ENCODE peak calls at places on chromosomes 16 and 17, in ten cellular contexts. G is astrocyte, I is tibial nerve, P is AG04450, X is tibial artery, S is iPS DF 6.9, T is heart left ventricle, H is Peyer's patch, N is PC-3, R is heart right ventricle. A is an unnamed sample.

GRCh38 chr16:84780977-84781376 is 38.8 kb upstream of the CRISPLD2 start:
- DNase-seq in G (no peak), I (no peak), P (no peak), X (no peak), S (no peak), T (no peak), H (no peak), N (no peak), R (no peak), A (no peak)

GRCh38 chr16:48608871-48609452 is 1.0 kb downstream of the N4BP1 start:
- DNase-seq in G (no peak), I (no peak), P (no peak), X (no peak), S (no peak), T (no peak), H (peak; percentile 15), N (no peak), R (no peak), A (no peak)

GRCh38 chr17:27634781-27635180 is 3.8 kb downstream of the LGALS9 start:
- DNase-seq in G (no peak), I (no peak), P (no peak), X (no peak), S (no peak), T (no peak), H (no peak), N (no peak), R (no peak), A (no peak)

GRCh38 chr17:72244494-72244893 is 123.7 kb downstream of the SOX9 start:
- DNase-seq in G (peak; percentile 18), I (no peak), P (no peak), X (no peak), S (no peak), T (no peak), H (no peak), N (peak; percentile 72), R (no peak), A (no peak)

GRCh38 chr17:62869885-62870580 is 61.9 kb upstream of the MARCHF10 start:
- DNase-seq in G (peak; percentile 56), I (no peak), P (no peak), X (no peak), S (peak; percentile 87), T (no peak), H (no peak), N (peak; percentile 54), R (no peak), A (no peak)

GRCh38 chr16:28879841-28880588 is 1.7 kb downstream of the ATP2A1 start:
- DNase-seq in G (peak; percentile 51), I (peak; percentile 79), P (peak; percentile 29), X (peak; percentile 84), S (no peak), T (peak; percentile 93), H (peak; percentile 87), N (peak; percentile 82), R (peak; percentile 89), A (peak; percentile 95)

GRCh38 chr17:49260011-49260921 is 29.7 kb upstream of the PHOSPHO1 start:
- DNase-seq in G (peak; percentile 84), I (peak; percentile 24), P (peak; percentile 33), X (peak; percentile 71), S (no peak), T (peak; percentile 87), H (peak; percentile 42), N (peak; percentile 79), R (peak; percentile 82), A (peak; percentile 77)

GRCh38 chr17:8110456-8110804 is 7.9 kb downstream of the ALOXE3 start:
- DNase-seq in G (no peak), I (no peak), P (no peak), X (no peak), S (no peak), T (no peak), H (no peak), N (no peak), R (no peak), A (no peak)

GRCh38 chr16:89422905-89423630 is 67.3 kb downstream of the ANKRD11 start:
- DNase-seq in G (peak; percentile 89), I (no peak), P (no peak), X (no peak), S (no peak), T (peak; percentile 44), H (peak; percentile 60), N (peak; percentile 59), R (no peak), A (peak; percentile 28)

GRCh38 chr17:59963738-59964454 is 644 bp downstream of the RNFT1 start:
- DNase-seq in G (peak; percentile 60), I (peak; percentile 42), P (peak; percentile 3), X (peak; percentile 53), S (no peak), T (peak; percentile 68), H (peak; percentile 36), N (peak; percentile 68), R (peak; percentile 40), A (peak; percentile 31)

GRCh38 chr17:69302682-69303081 is 24.3 kb downstream of the ABCA5 start:
- DNase-seq in G (no peak), I (no peak), P (no peak), X (no peak), S (no peak), T (no peak), H (no peak), N (no peak), R (no peak), A (no peak)

GRCh38 chr16:81293909-81294802 is 20.6 kb upstream of the GAN start:
- DNase-seq in G (peak; percentile 88), I (no peak), P (no peak), X (no peak), S (no peak), T (no peak), H (no peak), N (peak; percentile 23), R (no peak), A (no peak)

GRCh38 chr17:79073706-79074088 is 927 bp upstream of the ENGASE start:
- DNase-seq in G (no peak), I (no peak), P (no peak), X (no peak), S (no peak), T (no peak), H (no peak), N (peak; percentile 86), R (no peak), A (peak; percentile 39)

GRCh38 chr16:89191901-89192184 is 8.5 kb downstream of the SLC22A31 start:
- DNase-seq in G (no peak), I (no peak), P (no peak), X (no peak), S (no peak), T (no peak), H (no peak), N (no peak), R (no peak), A (no peak)

GRCh38 chr16:10421596-10421995 is 35.7 kb downstream of the ATF7IP2 start:
- DNase-seq in G (no peak), I (no peak), P (no peak), X (no peak), S (no peak), T (no peak), H (no peak), N (no peak), R (no peak), A (no peak)
- H3K9me3 ChIP-seq in G (peaks cover 4% of the 10 kb centered on the region), I (peaks cover 30% of the 10 kb centered on the region), P (peaks cover 6% of the 10 kb centered on the region), X (peaks cover 4% of the 10 kb centered on the region), S (peaks cover 1% of the 10 kb centered on the region), T (peaks cover 12% of the 10 kb centered on the region), H (no peaks in the 10 kb centered on the region), N (peaks cover 4% of the 10 kb centered on the region), R (peaks cover 19% of the 10 kb centered on the region), A (peaks cover 19% of the 10 kb centered on the region)

GRCh38 chr16:25009822-25010221 is 5.3 kb downstream of the ARHGAP17 start:
- DNase-seq in G (peak; percentile 37), I (no peak), P (no peak), X (peak; percentile 49), S (no peak), T (peak; percentile 62), H (peak; percentile 47), N (no peak), R (no peak), A (peak; percentile 60)
- H3K4me3 ChIP-seq in G (no peak overlapping the region), I (no peak overlapping the region), P (no peak overlapping the region), X (no peak overlapping the region), S (no peak overlapping the region), T (no peak overlapping the region), H (no peak overlapping the region), N (no peak overlapping the region), R (no peak overlapping the region), A (no peak overlapping the region)

DNA sequence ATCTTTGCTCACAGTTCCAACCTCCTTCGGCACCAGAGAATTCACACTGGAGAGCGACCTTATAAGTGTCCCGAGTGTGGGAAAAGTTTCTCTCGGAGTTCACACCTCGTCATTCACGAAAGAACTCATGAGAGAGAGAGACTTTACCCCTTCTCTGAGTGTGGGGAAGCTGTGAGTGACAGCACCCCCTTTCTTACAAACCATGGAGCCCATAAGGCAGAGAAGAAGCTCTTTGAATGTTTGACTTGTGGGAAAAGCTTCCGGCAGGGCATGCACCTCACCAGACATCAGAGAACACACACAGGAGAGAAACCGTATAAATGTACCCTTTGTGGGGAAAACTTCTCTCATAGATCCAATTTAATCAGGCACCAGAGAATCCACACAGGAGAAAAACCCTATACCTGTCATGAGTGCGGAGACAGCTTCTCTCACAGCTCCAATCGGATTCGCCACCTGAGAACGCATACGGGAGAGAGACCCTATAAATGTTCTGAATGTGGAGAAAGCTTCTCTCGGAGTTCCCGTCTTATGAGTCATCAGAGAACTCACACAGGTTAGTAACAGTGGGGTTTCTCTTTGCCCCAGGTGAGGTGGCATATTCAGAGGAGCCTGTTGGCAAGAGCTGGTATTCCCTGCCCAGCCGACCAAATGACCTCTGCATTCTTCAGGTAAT is 6.8 kb downstream of the ZNF263 start:
- DNase-seq in G (no peak), I (no peak), P (no peak), X (no peak), S (no peak), T (no peak), H (no peak), N (no peak), R (no peak), A (no peak)
- H3K9me3 ChIP-seq in G (peaks cover 52% of the 10 kb centered on the region), I (peaks cover 99% of the 10 kb centered on the region), P (peaks cover 92% of the 10 kb centered on the region), X (peaks cover 18% of the 10 kb centered on the region), S (peaks cover 17% of the 10 kb centered on the region), T (peaks cover 54% of the 10 kb centered on the region), H (no peaks in the 10 kb centered on the region), N (peaks cover 12% of the 10 kb centered on the region), R (peaks cover 86% of the 10 kb centered on the region), A (peaks cover 94% of the 10 kb centered on the region)

GRCh38 chr17:76123749-76124581 is 17.1 kb downstream of the FOXJ1 start:
- DNase-seq in G (no peak), I (no peak), P (no peak), X (no peak), S (no peak), T (peak; percentile 39), H (no peak), N (no peak), R (no peak), A (no peak)

GRCh38 chr17:76122411-76123126 is 18.5 kb downstream of the FOXJ1 start:
- DNase-seq in G (no peak), I (no peak), P (no peak), X (no peak), S (no peak), T (peak; percentile 53), H (no peak), N (no peak), R (no peak), A (no peak)

GRCh38 chr17:76120658-76121008 is 17.0 kb upstream of the EXOC7 start:
- DNase-seq in G (no peak), I (no peak), P (no peak), X (no peak), S (no peak), T (no peak), H (no peak), N (no peak), R (no peak), A (no peak)

GRCh38 chr17:76123127-76123499 is 17.9 kb downstream of the FOXJ1 start:
- DNase-seq in G (no peak), I (no peak), P (no peak), X (no peak), S (no peak), T (no peak), H (no peak), N (no peak), R (no peak), A (no peak)

GRCh38 chr17:76121932-76122383 is 18.4 kb upstream of the EXOC7 start:
- DNase-seq in G (no peak), I (no peak), P (no peak), X (no peak), S (no peak), T (no peak), H (peak; percentile 29), N (no peak), R (no peak), A (no peak)
- H3K4me3 ChIP-seq in G (no peak overlapping the region), I (no peak overlapping the region), P (no peak overlapping the region), X (peak overlapping the region; percentile 55), S (peak overlapping the region; percentile 15), T (peak overlapping the region; percentile 35), H (peak overlapping the region; percentile 47), N (no peak overlapping the region), R (peak overlapping the region; percentile 55), A (no peak overlapping the region)

A was measured in MG63.